ENCODE peak calls at places on chromosome 4, in five cellular contexts. U is progenitor cell of endocrine pancreas, Y is AG10803, W is Caco-2, E is uterus. K is an unnamed sample.
A peak's percentile ranks its signal among the peaks of the same experiment; 100 is the strongest.

GRCh38 chr4:826508-827208 is 729 bp upstream of the CPLX1 start:
- DNase-seq in Y (no peak), U (no peak), E (no peak), W (peak; percentile 27), K (no peak)

GRCh38 chr4:140372607-140373327 is 679 bp upstream of the SCOC start:
- DNase-seq in Y (peak; percentile 12), U (no peak), W (no peak), E (no peak), K (peak; percentile 16)

GRCh38 chr4:153418581-153418980 is 47.6 kb upstream of the TMEM131L start:
- DNase-seq in U (no peak), Y (peak; percentile 73), W (no peak), E (no peak), K (no peak)

GRCh38 chr4:23613782-23614181 is 276.1 kb downstream of the PPARGC1A start:
- DNase-seq in U (no peak), Y (no peak), W (no peak), E (no peak), K (no peak)

GRCh38 chr4:40514409-40515025 is 115.1 kb downstream of the RBM47 start:
- DNase-seq in W (peak; percentile 68), U (no peak), E (no peak), Y (no peak), K (no peak)

GRCh38 chr4:16065066-16065465 is 18.8 kb downstream of the PROM1 start:
- DNase-seq in Y (no peak), E (no peak), W (no peak), U (no peak), K (no peak)

GRCh38 chr4:168562021-168562691 is 65.3 kb downstream of the PALLD start:
- DNase-seq in E (no peak), Y (peak; percentile 17), U (no peak), W (no peak), K (no peak)

GRCh38 chr4:120771907-120772306 is 150.6 kb downstream of the PRDM5 start:
- DNase-seq in E (no peak), U (no peak), Y (no peak), W (no peak), K (no peak)

GRCh38 chr4:1174941-1175634 is 2.7 kb upstream of the SPON2 start:
- DNase-seq in W (peak; percentile 31), U (no peak), E (no peak), Y (no peak), K (no peak)

GRCh38 chr4:110231869-110232268 is 33.5 kb upstream of the ELOVL6 start:
- DNase-seq in Y (no peak), U (no peak), E (no peak), W (no peak), K (no peak)

GRCh38 chr4:151882072-151882803 is 121.4 kb upstream of the GATB start:
- DNase-seq in U (no peak), E (no peak), W (no peak), Y (no peak), K (no peak)

GRCh38 chr4:26303008-26303407 is 17.8 kb upstream of the RBPJ start:
- DNase-seq in E (no peak), Y (no peak), W (no peak), U (no peak), K (no peak)

GRCh38 chr4:38207110-38207457 is 246.9 kb downstream of the PTTG2 start:
- DNase-seq in Y (no peak), E (no peak), U (no peak), W (no peak), K (no peak)

GRCh38 chr4:94453534-94453963 is 1.8 kb downstream of the PDLIM5 start:
- DNase-seq in Y (no peak), E (no peak), W (no peak), U (no peak), K (no peak)

GRCh38 chr4:48268956-48269860 is at the start of gene TEC:
- DNase-seq in W (peak; percentile 74), U (peak; percentile 49), Y (peak; percentile 5), E (peak; percentile 24), K (no peak)

GRCh38 chr4:48270516-48270897 is 869 bp upstream of the TEC start:
- DNase-seq in W (no peak), E (no peak), Y (no peak), U (no peak), K (no peak)

GRCh38 chr4:48271048-48271452 is 1.4 kb upstream of the TEC start:
- DNase-seq in E (no peak), W (no peak), U (no peak), Y (no peak), K (no peak)

GRCh38 chr4:48271626-48272025 is 2.0 kb upstream of the TEC start:
- DNase-seq in E (no peak), U (no peak), Y (no peak), W (no peak), K (no peak)

DNA sequence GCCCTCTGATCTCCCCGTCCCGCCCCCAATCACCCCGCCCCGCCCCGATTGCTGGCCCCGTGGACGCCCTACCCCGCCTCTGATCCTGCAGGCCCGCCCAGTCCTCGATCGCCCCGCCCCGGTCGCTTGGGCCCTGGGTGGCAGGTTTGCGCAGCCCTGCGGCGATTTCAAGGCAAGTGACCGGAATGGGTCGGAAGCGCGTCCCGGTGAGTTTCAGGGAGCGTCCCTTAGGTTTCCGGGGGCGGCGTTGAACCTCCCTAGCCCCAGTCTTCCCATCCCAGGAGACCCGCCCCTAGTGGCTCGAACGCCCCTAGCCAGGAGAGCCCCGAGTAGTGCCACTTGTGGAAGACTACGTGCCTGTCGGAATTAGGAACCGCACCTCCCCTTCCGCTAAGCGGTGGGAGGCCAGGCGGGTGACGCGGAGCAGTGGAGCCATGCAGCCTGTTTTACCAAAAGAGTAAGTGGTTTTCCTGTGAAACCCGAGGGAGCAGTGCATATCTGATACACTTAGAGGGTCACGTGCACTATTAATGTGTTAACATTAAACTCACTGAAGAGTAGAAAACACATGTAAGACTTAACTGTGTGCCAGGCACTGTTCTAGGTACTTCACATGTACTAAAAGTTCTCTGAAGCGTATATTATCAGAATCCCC is 350 bp upstream of the TEC start:
- DNase-seq in E (peak; percentile 89), U (peak; percentile 91), W (peak; percentile 94), Y (peak; percentile 53), K (peak; percentile 83)
- TF ChIP-seq CTCF in E (no peak), U (peak; percentile 47), W (peak; percentile 25), Y (peak; percentile 30), K (no peak)

DNA sequence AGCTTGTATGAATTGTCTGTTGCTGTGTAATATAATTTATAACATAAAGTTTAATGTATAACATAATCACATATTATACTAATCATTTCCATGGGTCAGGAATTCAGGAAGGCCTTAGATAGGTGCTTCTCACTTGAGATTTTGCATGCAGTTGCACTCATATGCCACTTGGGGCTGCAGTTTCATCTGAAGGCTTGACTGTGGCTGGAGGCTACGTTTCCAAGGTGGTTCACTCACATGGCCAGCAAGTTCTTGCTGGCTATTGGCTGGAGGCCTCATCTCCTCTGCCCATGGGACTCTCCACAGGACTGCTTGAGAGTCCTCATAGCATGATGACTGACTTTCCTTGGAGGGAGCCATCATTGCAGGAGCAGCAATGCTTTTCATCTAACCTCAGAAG is 53.4 kb upstream of the STX18 start:
- DNase-seq in U (no peak), W (peak; percentile 56), E (no peak), Y (no peak), K (no peak)
- TF ChIP-seq CTCF in U (peak; percentile 24), W (peak; percentile 69), E (no peak), Y (peak; percentile 16), K (no peak)

GRCh38 chr4:55887594-55887993 is 34.1 kb downstream of the EXOC1 start:
- DNase-seq in U (no peak), E (no peak), W (no peak), Y (no peak), K (no peak)
- TF ChIP-seq CTCF in U (peak; percentile 20), E (no peak), W (no peak), Y (no peak), K (no peak)

DNA sequence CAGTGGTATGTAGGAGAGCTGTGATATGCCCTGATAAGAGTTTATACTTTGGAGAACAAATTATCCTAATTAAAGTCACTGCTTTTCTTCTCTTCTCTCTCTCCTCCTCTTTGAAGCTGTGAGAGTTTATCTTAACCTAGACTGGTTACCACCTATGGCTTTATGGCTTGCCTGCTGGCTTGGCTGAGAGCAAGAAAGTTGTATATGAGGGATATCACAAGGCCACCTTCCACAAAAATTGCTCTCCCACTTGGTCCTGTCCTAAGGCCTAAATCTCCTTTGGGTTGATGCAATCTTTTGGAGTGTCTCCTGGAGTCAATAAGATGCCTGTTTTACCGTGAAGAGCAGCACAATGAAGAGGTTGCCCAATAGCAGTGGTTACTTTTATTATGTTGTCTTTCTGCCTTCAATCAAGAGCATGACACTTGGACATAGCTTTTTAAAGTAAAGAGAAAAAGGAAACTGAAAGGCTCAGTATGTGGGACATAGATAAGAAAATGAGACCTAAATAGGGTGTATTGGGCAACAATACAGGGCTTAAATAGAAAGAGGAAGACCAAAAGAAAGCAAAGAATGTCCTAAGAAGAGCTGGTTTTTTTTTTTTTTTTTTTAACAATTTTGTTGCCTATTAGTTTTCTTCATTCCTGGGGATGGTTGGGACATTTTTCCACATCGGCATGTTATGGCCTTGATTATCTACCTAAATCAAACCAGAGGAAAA is 9.2 kb downstream of the GUCY1A1 start:
- DNase-seq in E (peak; percentile 23), Y (peak; percentile 15), U (no peak), W (peak; percentile 40), K (no peak)
- TF ChIP-seq CTCF in E (no peak), Y (no peak), U (no peak), W (no peak), K (no peak)

GRCh38 chr4:101347267-101347556 is at the start of gene PPP3CA:
- DNase-seq in U (no peak), E (no peak), Y (no peak), W (no peak), K (no peak)

GRCh38 chr4:101346312-101346561 is 1.1 kb downstream of the PPP3CA start:
- DNase-seq in E (no peak), Y (no peak), W (no peak), U (no peak), K (peak; percentile 37)

GRCh38 chr4:101346562-101347266 is 612 bp downstream of the PPP3CA start:
- DNase-seq in U (peak; percentile 43), E (peak; percentile 62), Y (peak; percentile 60), W (peak; percentile 53), K (peak; percentile 38)

GRCh38 chr4:101348367-101348827 is 1.1 kb upstream of the PPP3CA start:
- DNase-seq in U (no peak), W (peak; percentile 40), E (no peak), Y (peak; percentile 30), K (no peak)

DNA sequence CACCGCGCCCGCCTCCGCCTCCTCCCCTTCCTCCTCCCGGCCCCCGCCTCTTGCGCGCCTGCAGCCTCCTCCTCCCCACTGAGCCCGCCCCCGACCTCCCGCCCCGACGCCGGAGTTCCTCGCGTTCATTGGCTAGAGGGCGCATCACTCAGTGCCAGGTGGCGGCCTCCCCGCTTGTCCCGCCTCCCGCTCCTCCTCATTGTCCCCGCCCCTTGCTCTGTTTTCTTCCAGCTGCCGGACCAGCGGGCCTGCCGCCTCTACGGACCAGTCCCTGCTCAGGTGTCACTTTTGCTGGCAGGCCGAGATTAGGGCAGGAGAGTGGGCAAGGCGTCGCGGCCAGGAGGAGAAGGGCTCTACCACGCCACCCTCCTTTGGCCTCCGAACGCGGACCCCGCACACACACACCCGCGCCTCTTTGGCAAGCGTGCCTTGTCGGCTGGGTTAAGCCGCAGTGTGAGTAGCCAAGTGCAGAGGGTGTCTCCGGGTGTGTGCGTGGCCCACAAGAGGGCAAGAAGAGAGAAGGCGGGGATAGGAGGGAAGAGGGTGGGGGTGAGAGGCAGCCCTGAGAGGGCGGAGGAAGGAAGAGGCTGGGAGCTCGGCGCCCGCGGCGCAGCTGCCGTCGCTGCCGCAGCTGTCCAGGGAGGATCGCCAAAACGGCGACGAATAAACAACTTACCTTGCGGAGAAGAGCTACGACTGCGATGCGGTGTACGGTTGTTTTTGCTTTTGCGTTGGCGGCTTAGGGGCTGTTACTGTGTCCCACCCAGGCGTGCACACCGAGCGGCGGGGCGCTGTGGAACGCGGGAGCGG is 436 bp upstream of the PPP3CA start:
- DNase-seq in W (peak; percentile 98), Y (peak; percentile 97), E (peak; percentile 99), U (peak; percentile 100), K (peak; percentile 99)
- TF ChIP-seq CTCF in W (no peak), Y (peak; percentile 25), E (no peak), U (no peak), K (no peak)